ENCODE peak calls at places on chromosomes 11 and 22, in ten cellular contexts. G is mesenchymal stem cell; X is T-helper 1 cell; E is hippocampal formation; C is heart right ventricle; F is pancreas; M is activated effector memory CD4-positive, alpha-beta T cell treated with Interleukin-2 at 50 U/mL for 16 hours; W is stimulated activated CD4-positive, alpha-beta T cell treated with anti-CD3 and anti-CD28 coated beads, Interleukin-12 subunit alpha, Interleukin-12 subunit beta, amount 100 ng/mL, for 24 hours; A is activated T-cell treated with anti-CD3 and anti-CD28 coated beads, Interleukin-2, amount 50 U/mL, for 72 hours; P is right lobe of liver. R is an unnamed sample.

GRCh38 chr22:17106161-17106784 is 14.9 kb downstream of the TMEM121B start:
- DNase-seq in E (no peak), X (no peak), A (no peak), W (no peak), C (no peak), P (no peak), F (no peak), G (no peak), M (no peak), R (no peak)

GRCh38 chr11:101880208-101880607 is 34.6 kb upstream of the CEP126 start:
- DNase-seq in C (no peak), E (no peak), W (no peak), X (peak), G (peak), F (no peak), M (no peak), P (no peak), A (no peak), R (peak)

GRCh38 chr11:116533186-116533825 is 239.5 kb downstream of the BUD13 start:
- DNase-seq in W (no peak), F (no peak), E (no peak), C (no peak), G (no peak), X (no peak), A (no peak), M (no peak), P (no peak), R (no peak)

GRCh38 chr22:48651036-48651890 is 1176.4 kb downstream of the BRD1 start:
- DNase-seq in W (no peak), F (no peak), X (no peak), G (no peak), P (no peak), M (no peak), E (peak), A (no peak), C (no peak), R (no peak)

GRCh38 chr11:73907191-73907590 is 30.4 kb downstream of the PAAF1 start:
- DNase-seq in E (no peak), G (peak), M (no peak), X (no peak), P (no peak), F (no peak), W (peak), A (no peak), C (peak), R (no peak)

GRCh38 chr22:29194269-29194668 is 11.4 kb upstream of the EMID1 start:
- DNase-seq in G (no peak), P (no peak), W (no peak), X (no peak), A (no peak), E (no peak), F (no peak), M (no peak), C (no peak), R (no peak)

GRCh38 chr11:12167098-12167999 is 57.0 kb downstream of the MICAL2 start:
- DNase-seq in M (no peak), X (peak), C (no peak), W (no peak), F (no peak), A (peak), E (no peak), P (no peak), G (peak), R (no peak)

GRCh38 chr11:124879999-124880611 is 14.9 kb downstream of the ROBO3 start:
- DNase-seq in A (no peak), G (no peak), M (no peak), X (no peak), E (no peak), C (no peak), W (no peak), P (peak), F (no peak), R (no peak)

GRCh38 chr11:113114452-113115027 is 153.3 kb downstream of the NCAM1 start:
- DNase-seq in G (peak), M (no peak), W (no peak), P (peak), A (no peak), C (peak), X (no peak), F (peak), E (peak), R (peak)

GRCh38 chr11:37967635-37968034 is 1369.6 kb upstream of the RAG2 start:
- DNase-seq in C (no peak), M (no peak), G (no peak), E (no peak), W (no peak), P (no peak), X (no peak), A (no peak), F (no peak), R (no peak)

GRCh38 chr11:122140535-122140934 is 24.5 kb upstream of the BLID start:
- DNase-seq in G (peak), F (no peak), M (no peak), E (no peak), P (no peak), W (no peak), C (no peak), A (no peak), X (no peak), R (peak)

GRCh38 chr11:62370743-62371440 is 33.6 kb downstream of the ASRGL1 start:
- DNase-seq in M (peak), G (no peak), X (peak), C (no peak), F (peak), P (no peak), A (peak), W (peak), E (no peak), R (no peak)

GRCh38 chr22:50544078-50544745 is 1.5 kb upstream of the KLHDC7B start:
- DNase-seq in E (no peak), X (peak), G (peak), F (peak), M (peak), W (peak), A (peak), P (peak), C (peak), R (no peak)

GRCh38 chr11:65773784-65774411 is 6.9 kb downstream of the AP5B1 start:
- DNase-seq in C (no peak), M (no peak), G (no peak), F (no peak), E (no peak), P (no peak), X (no peak), W (no peak), A (no peak), R (no peak)

GRCh38 chr22:43514476-43515157 is 102.8 kb downstream of the MPPED1 start:
- DNase-seq in E (no peak), C (no peak), G (no peak), F (no peak), W (no peak), M (no peak), A (no peak), P (no peak), X (no peak), R (no peak)

GRCh38 chr22:37206841-37207821 is 5.1 kb downstream of the SSTR3 start:
- DNase-seq in G (no peak), M (no peak), E (no peak), F (no peak), X (no peak), P (peak), A (no peak), W (no peak), C (no peak), R (no peak)

GRCh38 chr11:92880391-92880790 is 89.1 kb upstream of the MTNR1B start:
- DNase-seq in W (no peak), X (no peak), F (no peak), A (no peak), E (no peak), C (no peak), P (no peak), M (no peak), G (no peak), R (peak)

GRCh38 chr11:2853401-2853800 is 32.2 kb downstream of the CDKN1C start:
- DNase-seq in W (no peak), E (no peak), F (no peak), P (no peak), A (no peak), G (no peak), C (no peak), X (no peak), M (no peak), R (no peak)

GRCh38 chr11:15101072-15101701 is 13.5 kb upstream of the INSC start:
- DNase-seq in P (peak), E (peak), F (peak), M (no peak), G (peak), A (peak), C (peak), X (peak), W (peak), R (peak)

GRCh38 chr22:42768385-42769035 is 47.8 kb upstream of the A4GALT start:
- DNase-seq in A (no peak), C (no peak), E (no peak), M (no peak), F (no peak), X (no peak), W (no peak), P (no peak), G (no peak), R (no peak)

GRCh38 chr22:40401532-40401931 is 31.1 kb downstream of the SGSM3 start:
- DNase-seq in P (no peak), M (peak), W (peak), G (no peak), X (peak), C (no peak), A (peak), E (no peak), F (no peak), R (no peak)

GRCh38 chr11:89495951-89496350 is 4.8 kb upstream of the NOX4 start:
- DNase-seq in F (no peak), M (no peak), A (no peak), P (no peak), W (no peak), X (no peak), E (no peak), G (peak), C (peak), R (peak)

GRCh38 chr22:36204641-36205032 is 3.0 kb upstream of the APOL4 start:
- DNase-seq in F (no peak), E (no peak), G (no peak), A (no peak), C (no peak), M (no peak), X (no peak), W (no peak), P (no peak), R (no peak)

GRCh38 chr22:42369250-42370041 is 62.8 kb downstream of the NFAM1 start:
- DNase-seq in P (peak), F (peak), E (peak), M (peak), W (peak), C (peak), G (peak), X (peak), A (peak), R (peak)

GRCh38 chr11:75597636-75598035 is 35.6 kb downstream of the SERPINH1 start:
- DNase-seq in C (no peak), P (no peak), W (no peak), E (no peak), G (peak), A (peak), F (no peak), M (no peak), X (peak), R (no peak)

GRCh38 chr11:66337103-66337899 is 1.1 kb upstream of the RIN1 start:
- DNase-seq in G (peak), X (no peak), E (no peak), W (no peak), C (no peak), F (no peak), A (no peak), M (no peak), P (peak), R (no peak)

GRCh38 chr11:41283196-41283930 is 176.1 kb downstream of the LRRC4C start:
- DNase-seq in W (no peak), P (no peak), C (no peak), F (no peak), X (no peak), G (no peak), A (no peak), E (no peak), M (no peak), R (no peak)

GRCh38 chr22:50085211-50085999 is at the start of gene MLC1:
- DNase-seq in G (no peak), P (no peak), X (peak), C (no peak), F (no peak), W (no peak), A (peak), M (no peak), E (peak), R (no peak)